ENCODE peak calls at places on chromosomes 2 and 18, in four cellular contexts. G, A, K and E are unnamed samples.

GRCh38 chr2:14661163-14661562 is 28.6 kb downstream of the LRATD1 start:
- DNase-seq in G (no peak), A (no peak), K (no peak), E (no peak)

GRCh38 chr2:24521162-24521857 is 30.3 kb downstream of the NCOA1 start:
- DNase-seq in G (no peak), A (no peak), K (no peak), E (no peak)

GRCh38 chr2:28362991-28363521 is 29.6 kb upstream of the FOSL2 start:
- DNase-seq in G (no peak), A (no peak), K (no peak), E (no peak)

GRCh38 chr2:58680938-58681337 is 439.8 kb upstream of the FANCL start:
- DNase-seq in G (no peak), A (no peak), K (no peak), E (no peak)

GRCh38 chr2:37287966-37288365 is 36.7 kb downstream of the PRKD3 start:
- DNase-seq in G (no peak), A (peak; percentile 21), K (peak; percentile 7), E (peak; percentile 19)

GRCh38 chr2:82992948-82993347 is 1466.1 kb downstream of the SUCLG1 start:
- DNase-seq in G (no peak), A (no peak), K (no peak), E (no peak)

GRCh38 chr18:650428-650858 is 7.0 kb upstream of the TYMS start:
- DNase-seq in G (no peak), A (no peak), K (peak; percentile 74), E (no peak)

GRCh38 chr2:173984866-173985588 is 19.9 kb upstream of the SP3 start:
- DNase-seq in G (no peak), A (no peak), K (no peak), E (peak; percentile 21)

GRCh38 chr2:105969552-105969951 is 224.5 kb downstream of the UXS1 start:
- DNase-seq in G (no peak), A (peak; percentile 14), K (no peak), E (no peak)

GRCh38 chr2:110115291-110116032 is at the start of gene MALL:
- DNase-seq in G (no peak), A (no peak), K (no peak), E (peak; percentile 82)

GRCh38 chr2:51855683-51856082 is 823.8 kb upstream of the NRXN1 start:
- DNase-seq in G (no peak), A (no peak), K (no peak), E (no peak)

GRCh38 chr2:142286618-142287017 is 155.8 kb upstream of the LRP1B start:
- DNase-seq in G (no peak), A (peak; percentile 55), K (no peak), E (peak; percentile 25)

GRCh38 chr18:48836231-48836805 is 114.4 kb downstream of the SMAD7 start:
- DNase-seq in G (no peak), A (no peak), K (no peak), E (no peak)

GRCh38 chr2:85578243-85579180 is 1.1 kb downstream of the VAMP8 start:
- DNase-seq in G (peak; percentile 54), A (no peak), K (no peak), E (no peak)

GRCh38 chr2:159219394-159219998 is 67.0 kb downstream of the WDSUB1 start:
- DNase-seq in G (no peak), A (no peak), K (no peak), E (no peak)

GRCh38 chr2:37775908-37776250 is 104.4 kb upstream of the CDC42EP3 start:
- DNase-seq in G (no peak), A (no peak), K (no peak), E (no peak)

GRCh38 chr18:12944724-12945123 is 3.1 kb upstream of the SEH1L start:
- DNase-seq in G (no peak), A (no peak), K (no peak), E (no peak)
- TF ChIP-seq SMC3 in G (no peak), A (no peak), K (no peak), E (no peak)

GRCh38 chr2:62558743-62559142 is 52.7 kb upstream of the TMEM17 start:
- DNase-seq in G (no peak), A (no peak), K (no peak), E (no peak)
- TF ChIP-seq MYC in G (no peak), A (no peak), K (no peak), E (no peak)

GRCh38 chr18:74283255-74283554 is 8.6 kb downstream of the CYB5A start:
- DNase-seq in G (no peak), A (no peak), K (no peak), E (no peak)
- TF ChIP-seq SMC3 in G (no peak), A (no peak), K (no peak), E (no peak)

DNA sequence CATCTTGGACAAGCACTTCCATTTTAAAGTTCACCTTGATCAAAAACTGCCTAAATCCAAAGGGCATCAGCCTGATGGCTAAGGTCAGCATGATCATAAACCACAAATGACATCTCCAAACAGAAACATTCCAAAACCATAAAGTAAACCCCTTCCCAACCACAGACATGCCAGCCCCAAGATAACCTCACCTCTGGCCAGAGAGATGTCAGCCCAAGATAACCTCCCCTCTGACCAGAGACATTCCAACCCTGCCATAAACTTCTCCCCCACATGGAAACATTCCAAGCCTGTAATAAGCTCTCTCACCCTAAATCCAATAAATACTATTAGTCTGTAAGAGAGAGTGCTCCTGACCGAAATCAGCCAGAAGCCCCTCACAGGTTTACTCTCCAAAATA is 18.6 kb upstream of the MARCO start:
- DNase-seq in G (no peak), A (peak; percentile 16), K (no peak), E (no peak)
- TF ChIP-seq MYC in G (no peak), A (no peak), K (no peak), E (no peak)

DNA sequence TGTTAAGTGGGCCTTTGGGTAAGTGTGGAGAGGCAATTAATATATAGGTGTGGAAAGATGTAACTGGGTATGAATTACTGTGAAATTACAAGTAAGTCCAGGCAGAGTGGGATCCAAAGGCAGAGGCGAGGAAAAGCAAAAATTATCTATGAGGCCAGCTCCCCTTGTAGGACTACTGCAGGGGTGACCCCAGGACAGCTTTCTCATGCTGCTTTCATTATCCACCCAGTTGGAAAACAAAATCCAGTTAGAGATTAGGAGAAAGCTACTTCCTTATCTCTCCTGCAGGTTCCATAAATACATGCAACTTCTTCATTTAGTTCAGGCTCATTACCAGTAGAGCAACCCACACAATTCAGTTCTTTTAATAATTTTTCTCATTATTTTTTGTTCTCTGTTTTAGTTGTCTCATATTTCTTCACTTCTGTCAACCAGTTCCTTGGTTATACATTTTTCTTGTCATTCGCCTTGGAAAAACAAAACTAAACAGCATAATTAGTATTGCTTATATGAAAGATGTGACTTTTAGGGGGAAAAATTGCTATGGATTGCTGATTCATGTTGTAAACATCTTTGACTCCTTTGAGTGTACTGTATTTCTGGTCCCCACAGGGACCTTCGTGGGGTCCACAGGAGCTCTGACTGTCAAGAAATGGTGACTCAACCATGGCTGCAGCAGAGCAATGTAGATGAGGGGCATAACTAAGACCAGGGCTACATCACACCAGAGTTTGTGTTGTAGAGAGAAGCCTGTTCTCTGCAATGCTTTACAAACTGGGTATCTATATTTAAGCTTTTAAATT is 110.4 kb upstream of the PARD3B start:
- DNase-seq in G (no peak), A (no peak), K (no peak), E (no peak)
- TF ChIP-seq SMC3 in G (no peak), A (no peak), K (no peak), E (no peak)

GRCh38 chr2:238820909-238821308 is 27.0 kb upstream of the TWIST2 start:
- DNase-seq in G (no peak), A (no peak), K (no peak), E (no peak)
- TF ChIP-seq MYC in G (no peak), A (no peak), K (no peak), E (no peak)

GRCh38 chr18:30940952-30941539 is 101.5 kb downstream of the DSC3 start:
- DNase-seq in G (no peak), A (no peak), K (no peak), E (no peak)
- TF ChIP-seq SMC3 in G (no peak), A (no peak), K (no peak), E (no peak)

DNA sequence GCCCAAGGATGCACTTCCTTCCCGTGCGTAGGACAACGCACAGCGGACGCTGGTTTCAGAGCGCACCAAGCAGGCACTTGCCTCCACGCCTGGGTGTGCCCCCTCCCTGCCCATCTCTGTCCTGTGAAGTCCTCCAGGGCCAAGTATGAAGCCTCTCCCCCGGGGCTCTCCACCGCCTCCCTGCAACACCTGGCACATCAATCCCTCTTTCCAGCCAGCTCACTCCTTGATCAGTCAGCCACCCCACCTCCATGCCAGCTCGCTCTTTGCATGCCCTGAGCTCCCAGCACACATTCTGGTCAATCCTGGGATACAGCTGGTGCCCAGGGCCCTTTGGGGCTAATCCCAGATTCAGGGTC is 16.3 kb upstream of the PRLH start:
- DNase-seq in G (no peak), A (no peak), K (no peak), E (no peak)
- TF ChIP-seq MYC in G (no peak), A (no peak), K (no peak), E (no peak)